ENCODE peak calls at places on chromosomes 3 and 15, in nine cellular contexts. E is ovary, R is transverse colon, Q is stomach, L is heart left ventricle, X is endothelial cell of umbilical vein, C is sigmoid colon, N is body of pancreas, S is uterus. O is an unnamed sample. For H3K36me3, the result is how much of the 10 kb centered on the place peaks cover.

GRCh38 chr3:153173758-153174516 is 11.9 kb downstream of the RAP2B start:
- DNase-seq in E (no peak), R (no peak), Q (no peak), L (no peak), X (no peak), C (no peak), N (no peak), S (no peak), O (no peak)

GRCh38 chr3:128412180-128413002 is 54.3 kb downstream of the DNAJB8 start:
- DNase-seq in E (no peak), R (no peak), Q (no peak), L (no peak), X (no peak), C (no peak), N (no peak), S (no peak), O (no peak)

GRCh38 chr15:77416954-77417353 is 3.0 kb downstream of the PEAK1 start:
- DNase-seq in E (no peak), R (no peak), Q (no peak), L (no peak), X (no peak), C (no peak), N (no peak), S (no peak), O (no peak)

GRCh38 chr15:53307952-53308624 is 451.4 kb downstream of the WDR72 start:
- DNase-seq in E (no peak), R (no peak), Q (no peak), L (no peak), X (no peak), C (no peak), N (no peak), S (no peak), O (no peak)

GRCh38 chr3:124295358-124295757 is 303.4 kb upstream of the ROPN1 start:
- DNase-seq in E (no peak), R (no peak), Q (no peak), L (no peak), X (no peak), C (no peak), N (no peak), S (no peak), O (no peak)

GRCh38 chr3:8442993-8443670 is 58.5 kb upstream of the LMCD1 start:
- DNase-seq in E (no peak), R (no peak), Q (no peak), L (no peak), X (peak), C (no peak), N (no peak), S (no peak), O (no peak)

GRCh38 chr3:188937389-188937788 is 234.4 kb upstream of the TPRG1 start:
- DNase-seq in E (no peak), R (no peak), Q (no peak), L (no peak), X (peak), C (no peak), N (no peak), S (no peak), O (no peak)

GRCh38 chr15:63473999-63474809 is 30.2 kb upstream of the USP3 start:
- DNase-seq in E (no peak), R (peak), Q (peak), L (no peak), X (no peak), C (no peak), N (peak), S (no peak), O (peak)

GRCh38 chr3:17069754-17070153 is 185.0 kb downstream of the PLCL2 start:
- DNase-seq in E (no peak), R (no peak), Q (no peak), L (no peak), X (no peak), C (no peak), N (no peak), S (no peak), O (no peak)

GRCh38 chr3:56870436-56870835 is 68.7 kb upstream of the ARHGEF3 start:
- DNase-seq in E (no peak), R (no peak), Q (no peak), L (no peak), X (no peak), C (no peak), N (no peak), S (no peak), O (no peak)

GRCh38 chr15:39585394-39585841 is 4.5 kb downstream of the THBS1 start:
- DNase-seq in E (no peak), R (peak), Q (no peak), L (no peak), X (peak), C (no peak), N (no peak), S (no peak), O (no peak)
- H3K36me3 ChIP-seq in E (under half), R (under half), Q (half or more), L (half or more), X (half or more), C (half or more), N (under half), S (under half), O (under half)

GRCh38 chr15:51133140-51133630 is 38.5 kb upstream of the TNFAIP8L3 start:
- DNase-seq in E (no peak), R (no peak), Q (no peak), L (no peak), X (no peak), C (no peak), N (no peak), S (no peak), O (no peak)
- TF ChIP-seq CTCF in E (no peak), R (no peak), Q (no peak), L (peak), X (no peak), C (no peak), N (no peak), S (no peak), O (no peak)

DNA sequence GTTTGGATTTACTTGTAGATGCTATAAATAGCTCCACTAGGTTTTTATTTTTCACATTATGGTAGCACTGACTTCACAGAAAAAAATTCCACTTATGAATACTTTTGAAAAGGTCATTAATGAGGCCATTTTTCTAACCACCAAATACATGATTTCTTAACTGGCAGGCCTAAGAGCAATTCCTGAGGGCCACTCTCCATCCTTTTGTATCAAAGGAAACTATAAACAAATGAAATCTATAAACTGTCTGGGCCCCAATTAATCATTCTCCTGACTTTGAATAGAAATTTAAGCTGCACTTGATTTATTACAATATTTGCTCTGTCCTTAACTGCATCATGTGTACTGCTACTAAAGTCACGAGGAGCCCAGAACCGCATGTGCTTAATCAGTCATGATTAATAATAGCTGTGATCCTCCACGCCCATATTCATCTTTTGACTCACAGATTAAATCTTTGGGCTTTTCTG is 25.1 kb upstream of the MTMR10 start:
- DNase-seq in E (no peak), R (no peak), Q (no peak), L (no peak), X (peak), C (no peak), N (no peak), S (no peak), O (no peak)
- TF ChIP-seq POLR2A in E (no peak), R (no peak), Q (no peak), L (no peak), X (no peak), C (no peak), N (no peak), S (no peak), O (no peak)

GRCh38 chr15:41840092-41840491 is 1.4 kb downstream of the PLA2G4B start:
- DNase-seq in E (no peak), R (no peak), Q (no peak), L (no peak), X (no peak), C (no peak), N (no peak), S (no peak), O (no peak)

GRCh38 chr15:41841131-41841530 is 2.5 kb downstream of the PLA2G4B start:
- DNase-seq in E (no peak), R (no peak), Q (no peak), L (no peak), X (no peak), C (no peak), N (no peak), S (no peak), O (no peak)

GRCh38 chr15:41840673-41841072 is 2.0 kb downstream of the PLA2G4B start:
- DNase-seq in E (no peak), R (no peak), Q (no peak), L (no peak), X (no peak), C (no peak), N (no peak), S (no peak), O (no peak)

GRCh38 chr15:41843571-41843970 is 4.9 kb downstream of the PLA2G4B start:
- DNase-seq in E (no peak), R (no peak), Q (no peak), L (no peak), X (no peak), C (no peak), N (no peak), S (no peak), O (no peak)

GRCh38 chr15:41842229-41842628 is 3.6 kb downstream of the PLA2G4B start:
- DNase-seq in E (no peak), R (no peak), Q (no peak), L (no peak), X (no peak), C (no peak), N (no peak), S (no peak), O (no peak)
- H3K36me3 ChIP-seq in E (under half), R (under half), Q (half or more), L (half or more), X (under half), C (under half), N (under half), S (under half), O (under half)

DNA sequence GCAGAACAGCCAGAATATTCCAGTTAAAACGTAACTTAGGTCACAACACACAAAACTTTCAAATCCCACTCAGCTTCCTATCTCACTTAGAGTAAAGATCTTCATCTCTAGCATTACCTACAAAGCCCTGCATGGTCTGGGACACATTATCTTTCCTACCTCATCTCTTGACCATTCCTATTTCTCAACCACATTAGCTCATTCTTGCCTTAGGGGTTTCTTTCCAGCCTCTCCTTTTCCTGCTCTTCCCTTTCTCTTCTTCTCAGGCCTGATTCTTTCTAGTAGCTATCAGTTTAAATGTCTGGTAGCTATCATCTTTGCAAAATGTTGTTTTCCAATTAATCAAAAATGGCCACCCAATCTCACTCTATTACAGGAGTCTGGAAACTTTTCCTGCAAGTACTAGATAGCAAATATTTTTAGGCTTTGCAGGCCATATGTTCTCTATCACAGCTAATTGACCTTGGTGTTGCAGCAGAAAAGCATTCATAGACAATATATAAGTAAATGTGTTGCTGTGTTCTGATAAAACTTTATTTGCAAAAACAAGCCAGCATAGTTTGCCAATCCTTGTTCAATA is 15.1 kb upstream of the CBLB start:
- DNase-seq in E (no peak), R (no peak), Q (no peak), L (no peak), X (no peak), C (no peak), N (no peak), S (no peak), O (no peak)
- TF ChIP-seq CTCF in E (no peak), R (no peak), Q (no peak), L (no peak), X (no peak), C (no peak), N (no peak), S (no peak), O (no peak)

GRCh38 chr3:68129065-68129464 is 474.7 kb upstream of the SUCLG2 start:
- DNase-seq in E (no peak), R (no peak), Q (no peak), L (no peak), X (no peak), C (no peak), N (no peak), S (no peak), O (no peak)

GRCh38 chr3:68121291-68121690 is 466.9 kb upstream of the SUCLG2 start:
- DNase-seq in E (no peak), R (no peak), Q (no peak), L (no peak), X (no peak), C (no peak), N (no peak), S (no peak), O (no peak)

DNA sequence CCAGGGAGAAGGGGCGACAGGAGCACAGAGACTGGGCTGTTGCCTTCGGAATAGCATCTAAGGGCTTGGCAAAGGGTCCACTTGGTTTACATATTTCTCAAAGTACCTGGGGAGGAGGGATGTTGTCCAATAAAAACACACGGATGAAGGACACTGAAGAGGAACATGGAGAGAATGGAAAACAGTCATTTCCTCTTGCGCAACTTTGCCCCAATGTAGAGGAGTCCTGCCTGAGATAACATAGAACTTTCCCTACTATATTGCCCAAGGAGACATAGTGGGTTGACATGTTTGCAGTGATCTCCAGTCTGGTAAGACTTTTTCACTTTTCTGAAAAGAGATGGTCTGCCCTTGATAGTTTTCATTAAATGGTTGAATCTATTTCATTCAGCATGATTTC is 468.8 kb upstream of the SUCLG2 start:
- DNase-seq in E (no peak), R (no peak), Q (no peak), L (no peak), X (no peak), C (no peak), N (no peak), S (no peak), O (no peak)
- TF ChIP-seq POLR2A in E (no peak), R (no peak), Q (no peak), L (no peak), X (no peak), C (no peak), N (no peak), S (no peak), O (no peak)

GRCh38 chr3:48690846-48691458 is 5.2 kb upstream of the NCKIPSD start:
- DNase-seq in E (no peak), R (no peak), Q (no peak), L (no peak), X (no peak), C (no peak), N (no peak), S (no peak), O (no peak)
- H3K36me3 ChIP-seq in E (under half), R (under half), Q (half or more), L (half or more), X (half or more), C (half or more), N (under half), S (under half), O (half or more)

GRCh38 chr3:49721165-49721860 is 1.8 kb upstream of the AMIGO3 start:
- DNase-seq in E (no peak), R (no peak), Q (no peak), L (no peak), X (no peak), C (no peak), N (peak), S (peak), O (no peak)

GRCh38 chr3:49720383-49721164 is 1.1 kb upstream of the AMIGO3 start:
- DNase-seq in E (no peak), R (no peak), Q (no peak), L (no peak), X (no peak), C (peak), N (peak), S (peak), O (no peak)

GRCh38 chr3:49718419-49719213 is 868 bp downstream of the AMIGO3 start:
- DNase-seq in E (peak), R (no peak), Q (no peak), L (peak), X (peak), C (peak), N (peak), S (peak), O (peak)

GRCh38 chr3:49717539-49718418 is 1.7 kb downstream of the AMIGO3 start:
- DNase-seq in E (no peak), R (no peak), Q (no peak), L (no peak), X (no peak), C (no peak), N (peak), S (peak), O (no peak)

DNA sequence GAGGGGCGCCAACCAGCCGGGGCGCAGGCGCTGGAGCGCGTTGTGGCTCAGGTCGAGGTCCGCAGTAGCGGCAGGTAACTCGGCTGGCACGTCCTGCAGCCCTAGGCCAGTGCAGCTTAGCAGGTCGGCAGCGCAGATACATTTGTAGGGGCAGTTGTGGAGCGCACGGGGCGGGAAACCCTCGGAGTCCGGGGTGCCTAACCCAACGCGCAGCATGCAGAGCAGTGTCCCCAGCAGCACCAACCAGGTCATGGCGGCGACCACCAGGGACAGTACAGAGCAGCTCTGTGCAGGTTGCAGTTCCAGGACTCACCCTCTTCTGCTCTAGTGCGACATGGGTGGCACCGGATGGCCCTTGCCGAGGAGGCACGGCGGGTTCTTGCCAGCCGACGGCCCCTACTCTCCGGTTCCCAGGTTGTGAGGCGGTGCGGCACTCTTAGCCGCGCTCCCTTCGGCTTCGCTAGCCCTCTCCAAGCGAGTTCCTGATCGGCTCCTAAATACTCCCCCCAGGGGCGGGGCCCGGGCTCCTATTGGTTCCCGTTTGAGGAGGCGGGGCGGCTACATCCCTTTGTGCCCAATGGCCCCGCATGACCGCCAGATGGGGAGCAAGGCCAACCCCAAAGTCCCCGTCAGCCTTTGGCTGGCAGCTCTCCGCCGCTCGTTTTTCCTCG is at the start of gene AMIGO3:
- DNase-seq in E (peak), R (peak), Q (peak), L (peak), X (peak), C (peak), N (peak), S (peak), O (peak)
- TF ChIP-seq CTCF in E (peak), R (peak), Q (peak), L (peak), X (peak), C (peak), N (peak), S (peak), O (peak)

DNA sequence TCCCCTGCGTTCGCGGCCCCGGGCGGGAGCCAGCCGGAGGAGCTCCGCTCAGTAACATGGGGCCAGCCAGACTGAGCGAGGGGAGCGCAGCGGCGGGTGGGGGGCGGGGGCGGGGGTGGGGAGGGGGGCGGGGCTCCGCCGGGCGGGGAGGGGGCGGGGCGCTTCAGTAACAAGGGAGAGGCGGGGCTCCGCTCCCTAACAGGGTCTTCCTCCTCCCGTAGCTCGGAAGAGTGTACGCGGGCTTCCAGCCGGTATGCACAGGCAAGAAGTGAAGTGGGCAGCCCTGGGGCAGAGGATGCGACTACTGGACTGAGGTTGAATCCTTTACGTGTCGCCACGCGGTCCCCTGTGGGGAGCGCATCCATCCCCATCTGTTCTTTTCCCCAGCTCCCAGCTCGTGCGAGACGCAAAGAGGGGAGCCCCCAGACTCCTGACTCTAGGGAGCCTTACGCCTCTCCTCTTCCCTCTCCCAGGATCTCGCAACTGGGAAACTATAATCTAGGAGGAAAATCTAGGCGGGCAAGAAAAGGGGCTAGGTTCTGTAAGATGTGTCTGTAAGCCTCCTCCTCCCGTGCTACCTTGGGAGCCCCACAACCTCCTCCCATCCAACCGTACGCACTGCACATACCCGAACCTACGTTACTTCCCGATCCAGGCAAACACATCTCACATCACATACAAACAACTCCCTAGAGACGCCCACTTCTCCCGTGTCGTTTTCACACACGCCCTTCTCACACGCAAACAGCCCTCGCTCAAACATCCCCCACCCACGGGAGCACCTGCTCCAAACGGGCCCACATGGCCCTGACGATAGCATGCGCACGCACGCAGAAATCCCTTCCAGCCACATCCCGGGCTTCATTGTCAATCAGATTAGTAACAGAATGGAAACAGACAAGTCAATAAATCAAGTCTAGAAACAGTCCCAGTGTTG is at the start of gene SHF:
- DNase-seq in E (peak), R (peak), Q (peak), L (peak), X (peak), C (peak), N (peak), S (peak), O (peak)
- TF ChIP-seq POLR2A in E (peak), R (peak), Q (no peak), L (no peak), X (no peak), C (no peak), N (no peak), S (peak), O (peak)

GRCh38 chr3:117350386-117350785 is 640.8 kb downstream of the TUSC7 start:
- DNase-seq in E (no peak), R (no peak), Q (no peak), L (no peak), X (peak), C (no peak), N (no peak), S (no peak), O (no peak)

GRCh38 chr3:117346878-117347277 is 637.3 kb downstream of the TUSC7 start:
- DNase-seq in E (no peak), R (no peak), Q (no peak), L (no peak), X (peak), C (no peak), N (no peak), S (no peak), O (no peak)

GRCh38 chr3:117355566-117355965 is 646.0 kb downstream of the TUSC7 start:
- DNase-seq in E (no peak), R (no peak), Q (no peak), L (no peak), X (peak), C (no peak), N (peak), S (no peak), O (peak)

GRCh38 chr3:117348881-117349280 is 639.3 kb downstream of the TUSC7 start:
- DNase-seq in E (no peak), R (no peak), Q (no peak), L (no peak), X (no peak), C (no peak), N (no peak), S (no peak), O (no peak)

GRCh38 chr3:117349566-117349965 is 640.0 kb downstream of the TUSC7 start:
- DNase-seq in E (no peak), R (no peak), Q (no peak), L (no peak), X (no peak), C (no peak), N (no peak), S (no peak), O (no peak)
- H3K36me3 ChIP-seq in E (under half), R (under half), Q (under half), L (under half), X (under half), C (under half), N (under half), S (under half), O (under half)

O was measured in thyroid gland.